ENCODE peak calls at places on chromosomes 1 and 21, in six cellular contexts. One of them, this sample, is unnamed. For H3K36me3, the result is how much of the 10 kb centered on the place peaks cover.

GRCh38 chr1:209434066-209434465 is 149.4 kb upstream of the CAMK1G start:
- DNase-seq in astrocyte: peak
- DNase-seq in HCT116: no peak
- DNase-seq in IMR-90: no peak
- DNase-seq in cardiac muscle cell: peak
- DNase-seq in mammary epithelial cell: peak
- DNase-seq in this sample: no peak

GRCh38 chr1:199854681-199855321 is 172.7 kb upstream of the NR5A2 start:
- DNase-seq in mammary epithelial cell: no peak
- DNase-seq in cardiac muscle cell: no peak
- DNase-seq in astrocyte: no peak
- DNase-seq in HCT116: no peak
- DNase-seq in IMR-90: no peak
- DNase-seq in this sample: no peak

GRCh38 chr1:109716570-109717090 is 4.6 kb downstream of the GSTM5 start:
- DNase-seq in cardiac muscle cell: no peak
- DNase-seq in astrocyte: no peak
- DNase-seq in HCT116: no peak
- DNase-seq in mammary epithelial cell: no peak
- DNase-seq in IMR-90: no peak
- DNase-seq in this sample: no peak

GRCh38 chr1:223066415-223066814 is 76.6 kb downstream of the TLR5 start:
- DNase-seq in astrocyte: no peak
- DNase-seq in mammary epithelial cell: no peak
- DNase-seq in HCT116: no peak
- DNase-seq in IMR-90: no peak
- DNase-seq in cardiac muscle cell: no peak
- DNase-seq in this sample: no peak

GRCh38 chr1:84776639-84777038 is 86.4 kb upstream of the SSX2IP start:
- DNase-seq in mammary epithelial cell: peak
- DNase-seq in astrocyte: no peak
- DNase-seq in cardiac muscle cell: no peak
- DNase-seq in IMR-90: no peak
- DNase-seq in HCT116: no peak
- DNase-seq in this sample: no peak

GRCh38 chr1:203287109-203287893 is 18.0 kb upstream of the BTG2 start:
- DNase-seq in mammary epithelial cell: no peak
- DNase-seq in HCT116: no peak
- DNase-seq in cardiac muscle cell: peak
- DNase-seq in IMR-90: no peak
- DNase-seq in astrocyte: no peak
- DNase-seq in this sample: no peak

GRCh38 chr1:19456915-19457554 is 28.3 kb downstream of the CAPZB start:
- DNase-seq in IMR-90: peak
- DNase-seq in mammary epithelial cell: no peak
- DNase-seq in HCT116: no peak
- DNase-seq in astrocyte: peak
- DNase-seq in cardiac muscle cell: peak
- DNase-seq in this sample: no peak

GRCh38 chr1:89938171-89939055 is 56.5 kb upstream of the ZNF326 start:
- DNase-seq in mammary epithelial cell: no peak
- DNase-seq in IMR-90: peak
- DNase-seq in cardiac muscle cell: peak
- DNase-seq in astrocyte: peak
- DNase-seq in HCT116: no peak
- DNase-seq in this sample: no peak

GRCh38 chr1:167344112-167344511 is 123.4 kb downstream of the POU2F1 start:
- DNase-seq in cardiac muscle cell: peak
- DNase-seq in mammary epithelial cell: no peak
- DNase-seq in HCT116: no peak
- DNase-seq in astrocyte: peak
- DNase-seq in IMR-90: peak
- DNase-seq in this sample: peak

GRCh38 chr1:38082678-38083317 is 36.2 kb upstream of the POU3F1 start:
- DNase-seq in astrocyte: no peak
- DNase-seq in cardiac muscle cell: no peak
- DNase-seq in mammary epithelial cell: no peak
- DNase-seq in HCT116: no peak
- DNase-seq in IMR-90: no peak
- DNase-seq in this sample: no peak

GRCh38 chr1:193786996-193787546 is 600.7 kb upstream of the B3GALT2 start:
- DNase-seq in cardiac muscle cell: no peak
- DNase-seq in mammary epithelial cell: no peak
- DNase-seq in IMR-90: no peak
- DNase-seq in HCT116: no peak
- DNase-seq in astrocyte: no peak
- DNase-seq in this sample: no peak

GRCh38 chr1:115666702-115667101 is 24.9 kb downstream of the VANGL1 start:
- DNase-seq in IMR-90: no peak
- DNase-seq in astrocyte: no peak
- DNase-seq in cardiac muscle cell: no peak
- DNase-seq in mammary epithelial cell: no peak
- DNase-seq in HCT116: no peak
- DNase-seq in this sample: no peak

GRCh38 chr1:60998786-60999185 is 83.6 kb upstream of the NFIA start:
- DNase-seq in HCT116: no peak
- DNase-seq in cardiac muscle cell: no peak
- DNase-seq in astrocyte: no peak
- DNase-seq in IMR-90: no peak
- DNase-seq in mammary epithelial cell: no peak
- DNase-seq in this sample: no peak

GRCh38 chr1:110778821-110779220 is 94.1 kb upstream of the CD53 start:
- DNase-seq in mammary epithelial cell: no peak
- DNase-seq in cardiac muscle cell: no peak
- DNase-seq in astrocyte: no peak
- DNase-seq in HCT116: no peak
- DNase-seq in IMR-90: no peak
- DNase-seq in this sample: no peak

GRCh38 chr1:35448344-35448801 is 108.8 kb downstream of the KIAA0319L start:
- DNase-seq in astrocyte: peak
- DNase-seq in IMR-90: peak
- DNase-seq in HCT116: no peak
- DNase-seq in cardiac muscle cell: peak
- DNase-seq in mammary epithelial cell: peak
- DNase-seq in this sample: peak

GRCh38 chr1:22829001-22829989 is 118.7 kb downstream of the EPHB2 start:
- DNase-seq in cardiac muscle cell: peak
- DNase-seq in astrocyte: peak
- DNase-seq in mammary epithelial cell: no peak
- DNase-seq in HCT116: no peak
- DNase-seq in IMR-90: peak
- DNase-seq in this sample: no peak

GRCh38 chr1:223847781-223848345 is 2.1 kb upstream of the TP53BP2 start:
- DNase-seq in astrocyte: no peak
- DNase-seq in cardiac muscle cell: no peak
- DNase-seq in mammary epithelial cell: no peak
- DNase-seq in HCT116: no peak
- DNase-seq in IMR-90: no peak
- DNase-seq in this sample: no peak

GRCh38 chr21:38494688-38495087 is 3.6 kb downstream of the ERG start:
- DNase-seq in cardiac muscle cell: no peak
- DNase-seq in astrocyte: peak
- DNase-seq in HCT116: no peak
- DNase-seq in mammary epithelial cell: no peak
- DNase-seq in IMR-90: no peak
- DNase-seq in this sample: peak

GRCh38 chr1:232571523-232571922 is 58.4 kb downstream of the SIPA1L2 start:
- DNase-seq in astrocyte: peak
- DNase-seq in IMR-90: peak
- DNase-seq in cardiac muscle cell: no peak
- DNase-seq in HCT116: no peak
- DNase-seq in mammary epithelial cell: peak
- DNase-seq in this sample: no peak

GRCh38 chr1:232566093-232566492 is 63.8 kb downstream of the SIPA1L2 start:
- DNase-seq in cardiac muscle cell: no peak
- DNase-seq in astrocyte: no peak
- DNase-seq in mammary epithelial cell: no peak
- DNase-seq in IMR-90: no peak
- DNase-seq in HCT116: no peak
- DNase-seq in this sample: no peak

GRCh38 chr1:232568331-232568852 is 61.5 kb downstream of the SIPA1L2 start:
- DNase-seq in HCT116: no peak
- DNase-seq in cardiac muscle cell: peak
- DNase-seq in mammary epithelial cell: no peak
- DNase-seq in astrocyte: no peak
- DNase-seq in IMR-90: no peak
- DNase-seq in this sample: no peak

GRCh38 chr1:232568906-232569305 is 61.0 kb downstream of the SIPA1L2 start:
- DNase-seq in astrocyte: no peak
- DNase-seq in cardiac muscle cell: no peak
- DNase-seq in HCT116: no peak
- DNase-seq in IMR-90: no peak
- DNase-seq in mammary epithelial cell: no peak
- DNase-seq in this sample: no peak

DNA sequence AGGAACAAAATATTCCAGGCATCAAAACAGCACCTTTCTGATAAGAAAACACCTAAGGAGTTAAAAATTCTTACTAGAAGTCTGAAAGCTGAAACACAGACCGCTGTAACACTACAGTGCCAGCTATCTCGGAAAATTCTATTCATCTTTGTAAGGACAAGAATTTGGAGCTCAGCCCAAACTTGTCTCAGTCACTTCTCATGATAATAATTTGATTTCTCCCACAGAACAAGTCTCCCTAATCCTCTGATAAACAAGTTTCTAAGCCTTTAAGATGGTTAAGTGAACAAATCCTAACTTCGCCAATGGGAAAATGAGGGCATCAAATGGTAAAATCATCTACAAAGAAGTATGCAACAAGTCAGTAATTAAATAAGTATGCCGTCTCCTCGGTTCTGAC is 59.9 kb downstream of the SIPA1L2 start:
- DNase-seq in mammary epithelial cell: no peak
- DNase-seq in astrocyte: peak
- DNase-seq in HCT116: no peak
- DNase-seq in cardiac muscle cell: peak
- DNase-seq in IMR-90: peak
- DNase-seq in this sample: no peak
- H3K4me3 ChIP-seq in mammary epithelial cell: no peak
- H3K4me3 ChIP-seq in astrocyte: no peak
- H3K4me3 ChIP-seq in HCT116: no peak
- H3K4me3 ChIP-seq in cardiac muscle cell: no peak
- H3K4me3 ChIP-seq in IMR-90: no peak
- H3K4me3 ChIP-seq in this sample: no peak

GRCh38 chr1:54872041-54872342 is 15.0 kb downstream of the DHCR24 start:
- DNase-seq in astrocyte: no peak
- DNase-seq in cardiac muscle cell: no peak
- DNase-seq in mammary epithelial cell: no peak
- DNase-seq in HCT116: no peak
- DNase-seq in IMR-90: no peak
- DNase-seq in this sample: no peak
- TF ChIP-seq CTCF in astrocyte: no peak
- TF ChIP-seq CTCF in cardiac muscle cell: no peak
- TF ChIP-seq CTCF in mammary epithelial cell: no peak
- TF ChIP-seq CTCF in HCT116: no peak
- TF ChIP-seq CTCF in IMR-90: no peak
- TF ChIP-seq CTCF in this sample: peak

DNA sequence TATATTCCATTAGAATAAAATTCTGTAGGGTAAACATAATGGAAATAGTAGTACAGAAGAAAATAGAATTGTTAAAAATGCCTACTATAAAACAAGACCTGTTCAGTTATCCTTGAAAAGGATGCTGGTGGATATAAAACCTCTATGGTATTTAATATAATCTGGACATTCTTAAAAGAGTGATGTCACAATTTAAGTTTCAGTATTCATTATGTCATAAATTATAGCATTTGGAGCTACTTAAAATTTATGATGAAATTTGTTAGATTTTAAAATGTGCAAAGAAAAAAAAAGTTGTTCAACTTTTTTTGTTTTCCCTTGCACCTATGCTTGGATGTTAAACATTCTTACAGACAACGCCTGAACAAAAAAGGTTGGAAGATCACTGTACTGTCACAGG is 50.3 kb downstream of the USP48 start:
- DNase-seq in astrocyte: no peak
- DNase-seq in IMR-90: no peak
- DNase-seq in mammary epithelial cell: no peak
- DNase-seq in cardiac muscle cell: no peak
- DNase-seq in HCT116: no peak
- DNase-seq in this sample: no peak
- H3K36me3 ChIP-seq in astrocyte: under half
- H3K36me3 ChIP-seq in IMR-90: under half
- H3K36me3 ChIP-seq in mammary epithelial cell: under half
- H3K36me3 ChIP-seq in cardiac muscle cell: half or more
- H3K36me3 ChIP-seq in HCT116: under half
- H3K36me3 ChIP-seq in this sample: under half

DNA sequence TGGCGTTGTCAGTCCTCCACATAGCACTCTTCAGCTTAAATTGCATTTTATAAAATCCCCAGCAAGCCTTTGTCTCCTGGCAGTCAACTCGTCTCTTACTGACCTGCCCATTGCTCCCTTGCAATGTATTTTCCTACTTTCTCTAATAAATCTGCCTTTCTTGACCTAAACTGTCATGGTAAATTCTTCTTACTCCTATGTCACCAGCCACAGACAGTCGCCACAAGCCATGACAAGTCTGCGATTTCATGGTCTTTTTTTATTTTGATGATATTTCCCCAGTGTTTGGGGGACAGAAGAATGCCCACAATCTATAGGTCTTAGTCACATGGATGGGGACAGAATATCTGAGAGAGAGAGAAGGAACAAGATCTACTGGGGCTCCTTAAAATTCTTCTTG is 8.4 kb downstream of the IFNAR2 start:
- DNase-seq in mammary epithelial cell: no peak
- DNase-seq in astrocyte: no peak
- DNase-seq in IMR-90: no peak
- DNase-seq in HCT116: no peak
- DNase-seq in cardiac muscle cell: no peak
- DNase-seq in this sample: no peak
- H3K4me3 ChIP-seq in mammary epithelial cell: no peak
- H3K4me3 ChIP-seq in astrocyte: no peak
- H3K4me3 ChIP-seq in IMR-90: no peak
- H3K4me3 ChIP-seq in HCT116: no peak
- H3K4me3 ChIP-seq in cardiac muscle cell: no peak
- H3K4me3 ChIP-seq in this sample: no peak

DNA sequence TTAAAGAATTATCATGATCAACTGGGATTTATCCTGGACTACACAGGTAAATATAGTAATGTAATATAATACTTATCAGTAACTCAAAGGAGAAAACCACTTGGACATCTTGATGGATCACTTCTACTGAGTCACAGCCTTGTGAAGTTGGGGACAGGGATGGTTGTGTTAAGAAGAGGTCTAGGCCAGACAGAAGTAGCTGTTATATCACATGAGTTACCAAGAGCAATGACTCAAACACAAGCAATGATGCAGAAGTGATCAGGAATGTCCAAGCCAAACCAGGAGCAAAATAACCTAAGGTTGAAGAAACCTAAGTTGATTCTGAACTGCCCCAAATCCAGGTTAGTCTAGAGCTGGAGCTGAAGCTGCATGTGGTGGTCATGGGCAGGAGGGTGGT is 424.5 kb upstream of the DAB1 start:
- DNase-seq in astrocyte: peak
- DNase-seq in IMR-90: no peak
- DNase-seq in HCT116: no peak
- DNase-seq in mammary epithelial cell: peak
- DNase-seq in cardiac muscle cell: no peak
- DNase-seq in this sample: peak
- TF ChIP-seq CTCF in astrocyte: no peak
- TF ChIP-seq CTCF in IMR-90: no peak
- TF ChIP-seq CTCF in HCT116: no peak
- TF ChIP-seq CTCF in mammary epithelial cell: no peak
- TF ChIP-seq CTCF in cardiac muscle cell: no peak
- TF ChIP-seq CTCF in this sample: no peak